ENCODE peak calls at places on chromosomes 3 and 15, in six cellular contexts. Z, L, Q, W, X and F are unnamed samples.
A peak's percentile ranks its signal among the peaks of the same experiment; 100 is the strongest.

GRCh38 chr3:134803051-134803505 is 8.0 kb downstream of the EPHB1 start:
- DNase-seq in Z (no peak), L (no peak), Q (no peak), W (no peak), X (no peak), F (peak; percentile 52)

GRCh38 chr15:99966815-99967214 is 233.6 kb upstream of the LYSMD4 start:
- DNase-seq in Z (no peak), L (no peak), Q (no peak), W (no peak), X (no peak), F (no peak)

GRCh38 chr15:28132524-28133275 is 33.6 kb upstream of the OCA2 start:
- DNase-seq in Z (peak; percentile 62), L (no peak), Q (no peak), W (no peak), X (no peak), F (no peak)

GRCh38 chr3:10444511-10444910 is 60.9 kb downstream of the ATP2B2 start:
- DNase-seq in Z (no peak), L (no peak), Q (no peak), W (no peak), X (no peak), F (no peak)

GRCh38 chr3:107641572-107642307 is 119.0 kb downstream of the BBX start:
- DNase-seq in Z (peak; percentile 54), L (no peak), Q (no peak), W (no peak), X (no peak), F (no peak)

GRCh38 chr15:90851114-90851513 is 17.3 kb upstream of the FURIN start:
- DNase-seq in Z (no peak), L (no peak), Q (no peak), W (no peak), X (no peak), F (no peak)

GRCh38 chr3:118966700-118967099 is 67.9 kb downstream of the IGSF11 start:
- DNase-seq in Z (no peak), L (no peak), Q (no peak), W (no peak), X (no peak), F (no peak)

GRCh38 chr15:83030021-83030420 is 18.6 kb upstream of the C15orf40 start:
- DNase-seq in Z (no peak), L (peak; percentile 22), Q (no peak), W (peak; percentile 19), X (no peak), F (no peak)

GRCh38 chr15:76823903-76824302 is 81.2 kb downstream of the SCAPER start:
- DNase-seq in Z (no peak), L (no peak), Q (no peak), W (no peak), X (no peak), F (no peak)

GRCh38 chr15:79371581-79371980 is 60.6 kb upstream of the MINAR1 start:
- DNase-seq in Z (no peak), L (no peak), Q (no peak), W (no peak), X (no peak), F (no peak)

GRCh38 chr15:67799801-67800205 is 25.5 kb upstream of the SKOR1 start:
- DNase-seq in Z (no peak), L (no peak), Q (no peak), W (no peak), X (peak; percentile 45), F (no peak)

GRCh38 chr3:185200639-185201038 is 47.8 kb upstream of the C3orf70 start:
- DNase-seq in Z (peak; percentile 85), L (no peak), Q (no peak), W (no peak), X (no peak), F (no peak)

GRCh38 chr3:172536993-172537419 is 13.8 kb upstream of the TNFSF10 start:
- DNase-seq in Z (no peak), L (no peak), Q (no peak), W (no peak), X (no peak), F (no peak)

GRCh38 chr15:40248006-40248783 is 9.3 kb downstream of the PAK6 start:
- DNase-seq in Z (no peak), L (no peak), Q (peak; percentile 23), W (no peak), X (peak; percentile 84), F (no peak)

GRCh38 chr3:100179692-100180349 is 65.5 kb upstream of the FILIP1L start:
- DNase-seq in Z (no peak), L (no peak), Q (no peak), W (no peak), X (no peak), F (no peak)

GRCh38 chr3:47865192-47865591 is 62.3 kb downstream of the DHX30 start:
- DNase-seq in Z (peak; percentile 35), L (no peak), Q (no peak), W (no peak), X (no peak), F (no peak)

GRCh38 chr3:43695443-43695842 is 4.7 kb downstream of the ABHD5 start:
- DNase-seq in Z (peak; percentile 67), L (no peak), Q (no peak), W (no peak), X (no peak), F (no peak)

GRCh38 chr15:58227706-58228543 is 89.7 kb downstream of the AQP9 start:
- DNase-seq in Z (peak; percentile 87), L (peak; percentile 86), Q (peak; percentile 64), W (peak; percentile 78), X (peak; percentile 62), F (no peak)

GRCh38 chr15:28977377-28978010 is 91.7 kb downstream of the APBA2 start:
- DNase-seq in Z (peak; percentile 94), L (no peak), Q (no peak), W (peak; percentile 73), X (no peak), F (no peak)

GRCh38 chr3:106399208-106399607 is 530.4 kb upstream of the CBLB start:
- DNase-seq in Z (no peak), L (no peak), Q (no peak), W (no peak), X (no peak), F (no peak)

GRCh38 chr3:37974121-37974927 is 16.3 kb upstream of the VILL start:
- DNase-seq in Z (peak; percentile 72), L (peak; percentile 90), Q (peak; percentile 83), W (peak; percentile 43), X (peak; percentile 78), F (no peak)

GRCh38 chr15:71800190-71800589 is 10.2 kb upstream of the NR2E3 start:
- DNase-seq in Z (no peak), L (no peak), Q (no peak), W (no peak), X (no peak), F (no peak)

GRCh38 chr15:57437564-57437963 is 61.3 kb downstream of the CGNL1 start:
- DNase-seq in Z (no peak), L (no peak), Q (no peak), W (no peak), X (no peak), F (no peak)

GRCh38 chr3:121924734-121925133 is 30.5 kb downstream of the SLC15A2 start:
- DNase-seq in Z (no peak), L (no peak), Q (no peak), W (no peak), X (no peak), F (no peak)

GRCh38 chr3:25911525-25912295 is 121.8 kb downstream of the OXSM start:
- DNase-seq in Z (no peak), L (no peak), Q (no peak), W (no peak), X (no peak), F (no peak)

GRCh38 chr3:38122712-38123290 is 14.1 kb downstream of the ACAA1 start:
- DNase-seq in Z (no peak), L (no peak), Q (no peak), W (no peak), X (no peak), F (no peak)

DNA sequence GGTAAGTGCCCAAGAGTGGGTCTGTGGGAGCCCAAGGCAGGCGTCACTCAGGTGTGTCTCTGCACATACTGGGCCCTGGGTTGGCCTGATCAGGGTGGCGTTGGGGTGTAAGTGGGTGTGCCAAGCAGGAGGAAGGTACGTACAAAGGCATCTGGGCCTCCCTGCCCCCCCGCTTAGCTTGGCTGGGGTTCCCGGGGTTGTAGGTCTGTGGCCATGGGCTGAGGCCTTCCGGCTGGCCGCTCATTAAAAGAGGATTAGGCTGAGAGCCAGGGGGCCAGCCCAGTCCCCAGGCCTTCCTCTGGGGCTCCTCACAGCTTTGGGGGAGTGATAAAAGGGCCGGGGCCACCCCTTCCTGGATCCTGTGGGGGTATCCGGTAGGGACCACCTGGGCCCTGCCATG is 13.3 kb downstream of the SEMA3F start:
- DNase-seq in Z (no peak), L (no peak), Q (no peak), W (no peak), X (no peak), F (no peak)
- H3K4me1 ChIP-seq in Z (peaks cover 30% of the 10 kb centered on the region), L (peaks cover 32% of the 10 kb centered on the region), Q (peaks cover 7% of the 10 kb centered on the region), W (peaks cover 44% of the 10 kb centered on the region), X (peaks cover 40% of the 10 kb centered on the region), F (peaks cover 94% of the 10 kb centered on the region)

GRCh38 chr3:41213563-41213962 is 14.3 kb downstream of the CTNNB1 start:
- DNase-seq in Z (peak; percentile 29), L (no peak), Q (no peak), W (no peak), X (no peak), F (no peak)

GRCh38 chr3:41212088-41212487 is 12.8 kb downstream of the CTNNB1 start:
- DNase-seq in Z (no peak), L (no peak), Q (no peak), W (no peak), X (no peak), F (no peak)

GRCh38 chr3:41216993-41217392 is 17.7 kb downstream of the CTNNB1 start:
- DNase-seq in Z (no peak), L (no peak), Q (no peak), W (no peak), X (no peak), F (no peak)

GRCh38 chr3:41221278-41221677 is 22.0 kb downstream of the CTNNB1 start:
- DNase-seq in Z (no peak), L (no peak), Q (no peak), W (no peak), X (no peak), F (no peak)

GRCh38 chr3:41216422-41216821 is 17.1 kb downstream of the CTNNB1 start:
- DNase-seq in Z (no peak), L (no peak), Q (no peak), W (no peak), X (no peak), F (no peak)
- H3K4me1 ChIP-seq in Z (peaks cover 28% of the 10 kb centered on the region), L (peaks cover 65% of the 10 kb centered on the region), Q (peaks cover 10% of the 10 kb centered on the region), W (no peaks in the 10 kb centered on the region), X (no peaks in the 10 kb centered on the region), F (peaks cover 95% of the 10 kb centered on the region)

DNA sequence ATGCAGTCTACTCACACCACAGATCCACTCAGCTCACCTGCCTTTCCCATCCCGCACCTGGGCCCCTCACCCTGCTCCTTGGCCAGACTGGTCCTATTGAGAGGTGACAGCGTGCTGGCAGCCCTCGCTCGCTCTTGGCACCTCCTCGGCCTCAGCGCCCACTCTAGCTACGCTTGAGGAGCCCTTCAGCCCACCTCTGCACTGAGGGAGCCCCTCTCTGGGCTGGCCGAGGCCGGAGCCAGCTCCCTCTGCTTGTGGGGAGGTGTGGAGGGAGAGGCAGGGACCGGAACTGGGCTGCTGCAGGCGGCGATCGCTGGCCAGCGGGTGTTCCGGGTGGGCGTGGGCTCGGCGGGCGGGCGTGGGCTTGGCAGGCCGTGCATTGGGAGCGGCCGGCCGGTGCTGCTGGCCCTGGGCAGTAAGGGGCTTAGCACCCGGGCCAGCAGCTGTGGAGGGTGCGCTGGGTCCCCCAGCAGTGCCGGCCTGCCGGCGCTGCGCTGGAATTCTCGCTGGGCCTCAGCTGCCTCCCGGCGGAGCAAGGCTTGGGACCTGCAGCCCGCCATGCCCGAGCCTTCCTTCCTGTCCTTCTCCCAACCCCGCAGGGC is 45.5 kb upstream of the USP3 start:
- DNase-seq in Z (no peak), L (no peak), Q (no peak), W (no peak), X (no peak), F (no peak)
- H3K4me1 ChIP-seq in Z (peaks cover 6% of the 10 kb centered on the region), L (no peaks in the 10 kb centered on the region), Q (no peaks in the 10 kb centered on the region), W (peaks cover 9% of the 10 kb centered on the region), X (peaks cover 12% of the 10 kb centered on the region), F (peaks cover 17% of the 10 kb centered on the region)

GRCh38 chr3:19202754-19203153 is 54.4 kb downstream of the KCNH8 start:
- DNase-seq in Z (no peak), L (no peak), Q (no peak), W (no peak), X (no peak), F (no peak)
- H3K4me1 ChIP-seq in Z (no peaks in the 10 kb centered on the region), L (no peaks in the 10 kb centered on the region), Q (no peaks in the 10 kb centered on the region), W (no peaks in the 10 kb centered on the region), X (no peaks in the 10 kb centered on the region), F (no peaks in the 10 kb centered on the region)